ENCODE peak calls at places on chromosomes 2 and 18, in four cellular contexts. X is neuronal stem cell, N is left lung, L is RWPE2. S is an unnamed sample.

GRCh38 chr2:132478669-132479068 is 62.1 kb downstream of the GPR39 start:
- DNase-seq in X (no peak), N (no peak), L (no peak), S (no peak)

GRCh38 chr2:70960833-70961647 is 17.4 kb upstream of the ANKRD53 start:
- DNase-seq in X (no peak), N (peak), L (no peak), S (no peak)

GRCh38 chr2:120953066-120953760 is 217.5 kb downstream of the GLI2 start:
- DNase-seq in X (no peak), N (no peak), L (no peak), S (no peak)

GRCh38 chr2:5895284-5895683 is 203.1 kb downstream of the SOX11 start:
- DNase-seq in X (no peak), N (peak), L (no peak), S (no peak)

GRCh38 chr2:217784996-217785543 is 217.7 kb downstream of the TNS1 start:
- DNase-seq in X (no peak), N (no peak), L (no peak), S (peak)

GRCh38 chr2:111119004-111119846 is 1.5 kb upstream of the BCL2L11 start:
- DNase-seq in X (peak), N (peak), L (no peak), S (peak)

GRCh38 chr2:12761109-12761508 is 44.4 kb downstream of the TRIB2 start:
- DNase-seq in X (no peak), N (no peak), L (no peak), S (no peak)

GRCh38 chr2:109322646-109323045 is 193.6 kb downstream of the SH3RF3 start:
- DNase-seq in X (no peak), N (no peak), L (no peak), S (no peak)

GRCh38 chr2:101622633-101623521 is 74.6 kb upstream of the MAP4K4 start:
- DNase-seq in X (no peak), N (no peak), L (no peak), S (peak)

GRCh38 chr2:104804148-104804890 is 49.6 kb upstream of the POU3F3 start:
- DNase-seq in X (no peak), N (no peak), L (no peak), S (no peak)

GRCh38 chr2:192243488-192243887 is 48.8 kb upstream of the TMEFF2 start:
- DNase-seq in X (no peak), N (no peak), L (no peak), S (no peak)

GRCh38 chr2:152298754-152299153 is 36.2 kb upstream of the FMNL2 start:
- DNase-seq in X (no peak), N (no peak), L (no peak), S (no peak)

GRCh38 chr2:191506515-191506914 is 171.4 kb upstream of the NABP1 start:
- DNase-seq in X (no peak), N (no peak), L (no peak), S (no peak)

GRCh38 chr2:105498281-105498846 is 99.5 kb upstream of the FHL2 start:
- DNase-seq in X (no peak), N (no peak), L (no peak), S (no peak)

GRCh38 chr2:20235655-20236302 is 10.8 kb upstream of the SDC1 start:
- DNase-seq in X (no peak), N (peak), L (peak), S (no peak)

GRCh38 chr2:143171817-143172216 is 42.6 kb downstream of the ARHGAP15 start:
- DNase-seq in X (peak), N (no peak), L (no peak), S (no peak)

GRCh38 chr2:134144081-134144596 is 109.7 kb upstream of the MGAT5 start:
- DNase-seq in X (no peak), N (no peak), L (no peak), S (no peak)

GRCh38 chr18:67590571-67591141 is 74.1 kb upstream of the DSEL start:
- DNase-seq in X (no peak), N (no peak), L (no peak), S (no peak)

GRCh38 chr18:60950634-60951033 is 382.6 kb upstream of the CDH20 start:
- DNase-seq in X (no peak), N (no peak), L (no peak), S (no peak)

GRCh38 chr2:224952942-224953657 is 89.2 kb downstream of the DOCK10 start:
- DNase-seq in X (no peak), N (no peak), L (no peak), S (no peak)

GRCh38 chr2:46134531-46135229 is 162.5 kb upstream of the EPAS1 start:
- DNase-seq in X (no peak), N (no peak), L (no peak), S (no peak)

GRCh38 chr2:39216495-39217191 is 27.1 kb downstream of the CDKL4 start:
- DNase-seq in X (no peak), N (no peak), L (no peak), S (peak)

GRCh38 chr2:12340164-12340563 is 376.6 kb upstream of the TRIB2 start:
- DNase-seq in X (no peak), N (no peak), L (no peak), S (no peak)

GRCh38 chr18:25425030-25425429 is 73.1 kb upstream of the ZNF521 start:
- DNase-seq in X (no peak), N (no peak), L (no peak), S (no peak)

GRCh38 chr2:235544687-235544965 is 50.8 kb downstream of the AGAP1 start:
- DNase-seq in X (no peak), N (no peak), L (no peak), S (no peak)

GRCh38 chr2:201699384-201699783 is 940 bp upstream of the MPP4 start:
- DNase-seq in X (no peak), N (no peak), L (no peak), S (no peak)

GRCh38 chr2:10864888-10865551 is 46.7 kb upstream of the KCNF1 start:
- DNase-seq in X (no peak), N (no peak), L (no peak), S (no peak)

GRCh38 chr2:76610451-76610850 is 899.7 kb upstream of the GCFC2 start:
- DNase-seq in X (no peak), N (no peak), L (no peak), S (no peak)

GRCh38 chr18:51048190-51048589 is 18.2 kb downstream of the SMAD4 start:
- DNase-seq in X (no peak), N (no peak), L (no peak), S (no peak)

GRCh38 chr18:51041677-51042076 is 11.7 kb downstream of the SMAD4 start:
- DNase-seq in X (no peak), N (no peak), L (no peak), S (no peak)

GRCh38 chr18:51039138-51040112 is 9.4 kb downstream of the SMAD4 start:
- DNase-seq in X (no peak), N (no peak), L (no peak), S (no peak)

GRCh38 chr18:51049137-51049536 is 19.1 kb downstream of the SMAD4 start:
- DNase-seq in X (no peak), N (no peak), L (no peak), S (no peak)

DNA sequence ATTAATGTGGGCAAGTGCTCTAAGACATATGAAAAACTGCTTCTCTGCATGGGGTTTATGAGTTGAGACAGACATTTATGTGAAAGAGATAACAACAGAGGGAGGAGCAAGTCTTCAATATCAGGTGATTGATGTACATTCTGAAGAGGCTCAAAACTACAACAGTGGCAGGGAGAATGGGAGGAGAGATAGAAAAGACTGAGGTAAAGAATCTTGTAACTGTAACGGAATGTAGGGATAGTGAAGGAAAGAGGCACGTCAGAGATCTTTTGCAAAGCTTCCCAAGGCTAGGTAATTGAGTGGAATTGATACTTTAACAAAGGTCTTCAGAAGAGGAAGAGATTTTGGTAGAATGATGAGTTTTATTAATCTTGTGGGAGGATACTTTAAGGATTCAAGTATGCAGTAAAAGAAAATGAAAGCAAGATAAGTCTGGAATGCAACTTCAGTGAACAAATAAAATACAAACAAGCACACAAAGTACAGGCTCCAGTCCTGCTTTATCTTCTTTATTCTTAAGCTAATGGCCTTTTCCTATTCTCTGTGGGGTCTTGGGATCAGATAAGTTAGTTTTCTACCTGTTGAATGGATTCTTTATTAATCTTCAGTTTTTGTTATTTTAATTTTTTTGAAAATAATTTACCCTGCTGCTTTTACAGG is 15.0 kb downstream of the SMAD4 start:
- DNase-seq in X (peak), N (no peak), L (no peak), S (no peak)
- H3K4me3 ChIP-seq in X (no peak), N (no peak), L (no peak), S (no peak)

GRCh38 chr2:238574490-238575271 is 148.0 kb downstream of the ASB1 start:
- DNase-seq in X (no peak), N (peak), L (no peak), S (no peak)

GRCh38 chr2:238580486-238580885 is 153.8 kb downstream of the ASB1 start:
- DNase-seq in X (no peak), N (no peak), L (no peak), S (no peak)

GRCh38 chr2:238581126-238581525 is 154.4 kb downstream of the ASB1 start:
- DNase-seq in X (no peak), N (no peak), L (no peak), S (no peak)

GRCh38 chr2:238576674-238577073 is 149.9 kb downstream of the ASB1 start:
- DNase-seq in X (no peak), N (no peak), L (peak), S (no peak)

DNA sequence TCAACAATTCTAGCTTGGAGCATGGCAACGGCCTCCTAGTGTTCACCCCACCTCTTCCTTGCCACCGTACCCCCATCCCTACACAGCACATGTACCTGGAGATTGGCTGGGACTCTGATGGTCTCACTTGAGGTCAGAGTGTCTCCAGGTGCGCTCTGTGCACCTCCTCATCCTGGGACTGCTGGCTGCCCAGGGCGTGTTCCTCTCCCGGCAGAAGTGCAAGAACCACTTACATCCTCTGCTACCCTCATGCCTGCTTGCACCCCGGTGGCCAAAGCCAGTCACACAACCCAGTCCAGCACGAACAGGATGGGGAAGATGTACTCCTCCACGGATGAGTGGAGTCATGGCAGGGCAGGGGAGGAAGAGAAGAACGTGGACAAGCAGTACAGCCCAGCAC is 151.5 kb downstream of the ASB1 start:
- DNase-seq in X (no peak), N (no peak), L (no peak), S (no peak)
- H3K4me3 ChIP-seq in X (peak), N (no peak), L (no peak), S (no peak)

GRCh38 chr2:167404896-167405295 is 516.6 kb downstream of the XIRP2 start:
- DNase-seq in X (no peak), N (no peak), L (no peak), S (no peak)
- H3K4me3 ChIP-seq in X (no peak), N (no peak), L (no peak), S (no peak)

GRCh38 chr2:238105506-238106338 is 5.6 kb downstream of the ESPNL start:
- DNase-seq in X (no peak), N (peak), L (peak), S (no peak)

GRCh38 chr2:238106339-238106697 is 6.2 kb downstream of the ESPNL start:
- DNase-seq in X (no peak), N (peak), L (peak), S (no peak)

GRCh38 chr2:238106698-238107524 is 6.8 kb downstream of the ESPNL start:
- DNase-seq in X (no peak), N (peak), L (peak), S (no peak)

GRCh38 chr2:238108423-238109201 is 8.5 kb downstream of the ESPNL start:
- DNase-seq in X (no peak), N (peak), L (peak), S (no peak)

DNA sequence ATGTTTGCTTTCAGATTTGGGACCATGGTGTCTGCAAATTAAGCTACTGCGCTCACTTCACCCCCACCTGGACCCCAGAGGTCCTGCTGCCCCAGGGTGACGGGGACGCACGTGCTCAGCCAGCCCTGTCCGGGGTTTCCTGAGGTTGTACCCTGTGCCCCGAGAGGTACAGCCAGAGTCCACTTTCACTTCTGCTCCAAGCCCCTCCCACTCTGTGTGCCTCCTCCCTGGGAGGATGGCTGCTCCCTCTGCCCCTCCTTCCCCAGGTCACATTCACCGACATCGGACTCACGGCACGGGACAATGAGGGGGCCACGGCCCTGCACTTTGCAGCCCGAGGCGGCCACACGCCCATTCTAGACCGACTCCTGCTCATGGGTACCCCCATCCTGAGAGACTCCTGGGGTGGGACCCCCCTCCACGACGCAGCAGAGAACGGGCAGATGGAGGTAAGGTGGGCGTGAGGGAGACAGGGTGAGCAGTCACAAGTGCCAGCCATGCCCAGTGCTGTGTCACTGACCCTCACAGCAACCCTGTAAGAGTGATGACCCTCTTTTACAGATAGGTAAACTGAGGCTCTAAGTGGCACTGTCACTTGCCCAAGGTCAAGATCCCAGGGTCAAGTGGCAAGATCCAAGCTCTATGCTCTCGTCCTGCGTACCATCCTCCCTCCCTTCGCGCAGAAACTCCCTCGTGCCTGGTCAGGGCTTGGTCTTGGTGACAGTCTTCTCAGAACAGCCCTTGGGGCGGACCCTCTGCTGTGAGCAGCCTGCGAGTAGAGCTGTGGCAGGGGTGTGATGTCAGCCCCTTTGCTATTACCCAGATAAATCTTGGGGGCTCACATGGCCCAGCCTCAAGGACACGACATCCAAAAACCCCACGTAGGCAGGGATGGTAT is 7.6 kb downstream of the ESPNL start:
- DNase-seq in X (no peak), N (peak), L (peak), S (no peak)
- H3K4me3 ChIP-seq in X (no peak), N (no peak), L (no peak), S (no peak)

GRCh38 chr2:204886713-204887112 is 341.4 kb downstream of the PARD3B start:
- DNase-seq in X (no peak), N (no peak), L (no peak), S (no peak)

GRCh38 chr2:204892506-204893255 is 347.4 kb downstream of the PARD3B start:
- DNase-seq in X (no peak), N (no peak), L (no peak), S (no peak)

GRCh38 chr2:204885747-204886146 is 340.5 kb downstream of the PARD3B start:
- DNase-seq in X (no peak), N (no peak), L (no peak), S (no peak)

GRCh38 chr2:204890680-204891079 is 345.4 kb downstream of the PARD3B start:
- DNase-seq in X (no peak), N (no peak), L (no peak), S (no peak)

GRCh38 chr2:204888222-204888621 is 342.9 kb downstream of the PARD3B start:
- DNase-seq in X (no peak), N (no peak), L (no peak), S (no peak)
- H3K4me3 ChIP-seq in X (no peak), N (no peak), L (no peak), S (no peak)

DNA sequence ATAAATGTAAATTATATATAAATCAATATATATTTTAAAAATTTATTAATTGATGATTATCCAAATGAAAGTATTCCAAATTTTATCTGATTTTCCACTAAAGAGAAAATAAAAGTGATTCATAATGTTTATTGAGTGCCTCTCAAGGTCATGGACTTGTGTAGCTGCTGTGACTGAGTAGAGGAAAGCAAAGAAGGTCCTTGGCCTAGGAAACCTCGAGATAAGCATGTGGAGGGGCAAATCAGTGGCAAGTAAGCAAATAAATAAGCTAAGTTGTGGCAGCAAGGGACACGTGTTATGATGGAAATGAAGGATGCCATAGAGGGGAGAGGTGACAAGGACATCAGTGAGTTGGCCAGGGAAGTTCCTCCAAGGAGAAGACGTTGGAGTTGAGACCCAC is 866.1 kb upstream of the ID2 start:
- DNase-seq in X (no peak), N (no peak), L (no peak), S (no peak)
- H3K4me3 ChIP-seq in X (no peak), N (no peak), L (no peak), S (no peak)

GRCh38 chr18:7567487-7568425 is 640 bp downstream of the PTPRM start:
- DNase-seq in X (peak), N (peak), L (peak), S (no peak)

GRCh38 chr18:7566587-7567486 is at the start of gene PTPRM:
- DNase-seq in X (peak), N (peak), L (peak), S (peak)

GRCh38 chr18:7568426-7568825 is 1.3 kb downstream of the PTPRM start:
- DNase-seq in X (no peak), N (peak), L (peak), S (no peak)

GRCh38 chr18:7565677-7566076 is 1.4 kb upstream of the PTPRM start:
- DNase-seq in X (no peak), N (no peak), L (no peak), S (no peak)

GRCh38 chr18:7566244-7566586 is 901 bp upstream of the PTPRM start:
- DNase-seq in X (no peak), N (no peak), L (no peak), S (no peak)
- H3K4me3 ChIP-seq in X (peak), N (peak), L (peak), S (no peak)